ENCODE peak calls at places on chromosome 14, in five cellular contexts. G, B, W, Q and E are unnamed samples.

GRCh38 chr14:23302290-23303225 is at the start of gene PPP1R3E:
- DNase-seq in B (peak), Q (peak), G (peak), W (no peak), E (peak)

GRCh38 chr14:96246535-96246839 is 9.5 kb upstream of the BDKRB1 start:
- DNase-seq in Q (no peak), W (no peak), G (no peak), B (no peak), E (no peak)

GRCh38 chr14:36132826-36133225 is 43.7 kb downstream of the PTCSC3 start:
- DNase-seq in Q (no peak), G (no peak), W (no peak), B (no peak), E (no peak)

GRCh38 chr14:23622990-23623389 is 13.2 kb upstream of the DHRS2 start:
- DNase-seq in B (no peak), W (no peak), Q (no peak), G (no peak), E (no peak)

GRCh38 chr14:53840444-53840843 is 116.2 kb downstream of the BMP4 start:
- DNase-seq in G (no peak), B (no peak), W (no peak), Q (no peak), E (no peak)

GRCh38 chr14:84162658-84163057 is 1367.3 kb upstream of the FLRT2 start:
- DNase-seq in G (no peak), W (no peak), B (peak), Q (no peak), E (no peak)

GRCh38 chr14:36835145-36835544 is 173.5 kb downstream of the PAX9 start:
- DNase-seq in W (no peak), G (no peak), B (no peak), Q (no peak), E (peak)

GRCh38 chr14:34052658-34053014 is 101.8 kb upstream of the EGLN3 start:
- DNase-seq in Q (no peak), W (peak), B (no peak), G (no peak), E (no peak)

GRCh38 chr14:67935371-67935770 is 115.8 kb downstream of the RAD51B start:
- DNase-seq in G (no peak), B (no peak), W (no peak), Q (no peak), E (no peak)

GRCh38 chr14:78933948-78934524 is 763.9 kb downstream of the NRXN3 start:
- DNase-seq in W (peak), B (peak), Q (peak), G (no peak), E (no peak)

GRCh38 chr14:36976571-36977023 is 195.8 kb downstream of the SLC25A21 start:
- DNase-seq in B (no peak), Q (no peak), W (no peak), G (no peak), E (no peak)

GRCh38 chr14:55329999-55330710 is 58.9 kb downstream of the FBXO34 start:
- DNase-seq in G (no peak), W (no peak), Q (no peak), B (no peak), E (no peak)

GRCh38 chr14:103144085-103144484 is 20.8 kb downstream of the TNFAIP2 start:
- DNase-seq in Q (no peak), B (no peak), W (no peak), G (no peak), E (no peak)

GRCh38 chr14:37167151-37168047 is 5.0 kb downstream of the SLC25A21 start:
- DNase-seq in Q (no peak), G (no peak), B (no peak), W (no peak), E (no peak)